ENCODE peak calls at places on chromosomes 4 and X, in eight cellular contexts. U, D, V, R, L, S, F and H are unnamed samples.

GRCh38 chr4:169248645-169249044 is 22.1 kb downstream of the SH3RF1 start:
- DNase-seq in U (no peak), D (no peak), V (no peak), R (no peak), L (no peak), S (no peak), F (no peak), H (no peak)

GRCh38 chrX:26851981-26852380 is 611.2 kb downstream of the PPP4R3C start:
- DNase-seq in U (no peak), D (no peak), V (no peak), R (no peak), L (no peak), S (peak; percentile 44), F (peak; percentile 57), H (peak; percentile 18)

GRCh38 chr4:112668131-112668530 is 31.2 kb downstream of the LARP7 start:
- DNase-seq in U (no peak), D (no peak), V (no peak), R (no peak), L (no peak), S (peak; percentile 71), F (peak; percentile 16), H (no peak)

GRCh38 chrX:12814434-12814833 is 23.2 kb downstream of the PRPS2 start:
- DNase-seq in U (peak; percentile 35), D (no peak), V (no peak), R (no peak), L (peak; percentile 8), S (peak; percentile 42), F (peak; percentile 48), H (no peak)

GRCh38 chr4:151409470-151410313 is 716 bp downstream of the FHIP1A start:
- DNase-seq in U (peak; percentile 19), D (no peak), V (no peak), R (no peak), L (no peak), S (peak; percentile 68), F (peak; percentile 54), H (no peak)

GRCh38 chr4:162497564-162498167 is 333.9 kb upstream of the FSTL5 start:
- DNase-seq in U (no peak), D (no peak), V (no peak), R (no peak), L (no peak), S (peak; percentile 43), F (peak; percentile 54), H (no peak)

GRCh38 chr4:95742872-95743271 is 97.0 kb upstream of the PDHA2 start:
- DNase-seq in U (no peak), D (no peak), V (no peak), R (no peak), L (no peak), S (no peak), F (no peak), H (no peak)

GRCh38 chr4:30718889-30719252 is 1.3 kb upstream of the PCDH7 start:
- DNase-seq in U (no peak), D (no peak), V (no peak), R (no peak), L (no peak), S (peak; percentile 52), F (no peak), H (no peak)

GRCh38 chr4:163911891-163912290 is 417.4 kb downstream of the TMA16 start:
- DNase-seq in U (no peak), D (no peak), V (no peak), R (no peak), L (no peak), S (no peak), F (no peak), H (no peak)

GRCh38 chr4:140884431-140885058 is 128.4 kb upstream of the TBC1D9 start:
- DNase-seq in U (peak; percentile 72), D (no peak), V (no peak), R (no peak), L (peak; percentile 42), S (peak; percentile 89), F (peak; percentile 84), H (peak; percentile 8)

GRCh38 chr4:3389186-3389878 is 52.4 kb upstream of the HGFAC start:
- DNase-seq in U (no peak), D (no peak), V (no peak), R (no peak), L (no peak), S (no peak), F (no peak), H (no peak)

GRCh38 chrX:49850028-49850427 is 20.9 kb downstream of the PAGE4 start:
- DNase-seq in U (no peak), D (no peak), V (no peak), R (no peak), L (no peak), S (no peak), F (no peak), H (no peak)

GRCh38 chr4:48041535-48042137 is 25.1 kb downstream of the NIPAL1 start:
- DNase-seq in U (no peak), D (no peak), V (no peak), R (no peak), L (no peak), S (no peak), F (no peak), H (no peak)

GRCh38 chr4:53601251-53601764 is 10.0 kb upstream of the LNX1 start:
- DNase-seq in U (no peak), D (no peak), V (no peak), R (no peak), L (peak; percentile 11), S (peak; percentile 66), F (peak; percentile 94), H (peak; percentile 86)